ENCODE peak calls at places on chromosomes 6 and 20, in seven cellular contexts. E is NCI-H446, L is NCI-H1436, G is NCI-H774, S is neural progenitor cell, K is testis, O is non-pigmented ciliary epithelial cell. U is an unnamed sample.

GRCh38 chr20:6583134-6583738 is 184.2 kb upstream of the BMP2 start:
- DNase-seq in E (peak), L (peak), G (no peak), S (peak), K (peak), O (no peak), U (peak)

GRCh38 chr20:44585042-44585968 is 2.9 kb downstream of the PKIG start:
- DNase-seq in E (no peak), L (no peak), G (no peak), S (no peak), K (no peak), O (no peak), U (no peak)

GRCh38 chr20:61094581-61094980 is 157.5 kb upstream of the CDH4 start:
- DNase-seq in E (no peak), L (no peak), G (no peak), S (no peak), K (no peak), O (no peak), U (no peak)

GRCh38 chr6:35764238-35764896 is 12.0 kb upstream of the CLPSL2 start:
- DNase-seq in E (no peak), L (peak), G (peak), S (peak), K (no peak), O (no peak), U (no peak)

GRCh38 chr6:26305097-26305841 is 59.7 kb upstream of the BTN3A2 start:
- DNase-seq in E (peak), L (peak), G (peak), S (peak), K (peak), O (no peak), U (no peak)

GRCh38 chr6:168332020-168332419 is 12.4 kb upstream of the DACT2 start:
- DNase-seq in E (no peak), L (no peak), G (no peak), S (peak), K (no peak), O (no peak), U (no peak)

GRCh38 chr6:53699462-53699861 is 33.9 kb upstream of the KLHL31 start:
- DNase-seq in E (no peak), L (no peak), G (no peak), S (no peak), K (no peak), O (no peak), U (no peak)

GRCh38 chr20:8860011-8860495 is 208.8 kb upstream of the PLCB4 start:
- DNase-seq in E (no peak), L (no peak), G (no peak), S (no peak), K (no peak), O (peak), U (no peak)

GRCh38 chr20:61901421-61902212 is 164.1 kb downstream of the TAF4 start:
- DNase-seq in E (no peak), L (no peak), G (no peak), S (no peak), K (no peak), O (no peak), U (no peak)

GRCh38 chr20:43537921-43538854 is 20.6 kb upstream of the SGK2 start:
- DNase-seq in E (peak), L (peak), G (peak), S (peak), K (peak), O (peak), U (peak)

GRCh38 chr6:1856381-1856780 is 246.7 kb downstream of the FOXC1 start:
- DNase-seq in E (peak), L (peak), G (peak), S (no peak), K (peak), O (no peak), U (no peak)

GRCh38 chr6:157276134-157276532 is 47.2 kb downstream of the TMEM242 start:
- DNase-seq in E (no peak), L (no peak), G (no peak), S (no peak), K (no peak), O (no peak), U (no peak)

GRCh38 chr6:55617272-55617671 is 38.3 kb upstream of the HMGCLL1 start:
- DNase-seq in E (peak), L (no peak), G (no peak), S (peak), K (peak), O (peak), U (peak)

GRCh38 chr6:34090495-34090894 is 55.4 kb downstream of the GRM4 start:
- DNase-seq in E (no peak), L (no peak), G (no peak), S (no peak), K (no peak), O (no peak), U (no peak)

GRCh38 chr6:170132561-170132991 is 158.3 kb downstream of the DLL1 start:
- DNase-seq in E (no peak), L (no peak), G (no peak), S (no peak), K (peak), O (no peak), U (no peak)

GRCh38 chr6:129683606-129684322 is 26.2 kb downstream of the ARHGAP18 start:
- DNase-seq in E (peak), L (no peak), G (no peak), S (no peak), K (peak), O (peak), U (peak)

U was measured in NCI-H460.